ENCODE peak calls at places on chromosomes 5 and 9, in six cellular contexts. W is heart right ventricle, K is IMR-90, U is A549, I is OCI-LY7, Q is GM23338. H is an unnamed sample.

GRCh38 chr9:98045234-98046160 is 11.0 kb upstream of the NANS start:
- DNase-seq in I (peak), U (no peak), W (no peak), K (no peak), Q (no peak), H (no peak)

GRCh38 chr5:89595065-89595464 is 712.1 kb upstream of the MEF2C start:
- DNase-seq in Q (no peak), I (no peak), U (no peak), W (no peak), K (no peak), H (no peak)

GRCh38 chr5:135308752-135309151 is 90.3 kb downstream of the MACROH2A1 start:
- DNase-seq in I (no peak), W (no peak), Q (no peak), U (no peak), K (peak), H (peak)

GRCh38 chr5:143577554-143577953 is 174.1 kb upstream of the NR3C1 start:
- DNase-seq in W (no peak), Q (no peak), U (no peak), I (no peak), K (no peak), H (no peak)

GRCh38 chr5:22242532-22242931 is 610.6 kb downstream of the CDH12 start:
- DNase-seq in K (no peak), I (no peak), W (no peak), Q (peak), U (no peak), H (no peak)

GRCh38 chr9:124697326-124698200 is 73.5 kb downstream of the NR6A1 start:
- DNase-seq in U (no peak), Q (no peak), K (peak), I (no peak), W (no peak), H (peak)

GRCh38 chr9:16867571-16868311 is 2.7 kb downstream of the BNC2 start:
- DNase-seq in Q (peak), W (no peak), U (no peak), K (peak), I (no peak), H (peak)

GRCh38 chr9:137721899-137722298 is 103.1 kb downstream of the EHMT1 start:
- DNase-seq in U (no peak), Q (no peak), K (no peak), W (no peak), I (no peak), H (no peak)

GRCh38 chr5:137629646-137630045 is 106.2 kb downstream of the KLHL3 start:
- DNase-seq in W (no peak), U (peak), I (peak), K (peak), Q (peak), H (peak)

GRCh38 chr5:90504743-90505142 is 24.6 kb downstream of the LYSMD3 start:
- DNase-seq in I (no peak), Q (no peak), U (no peak), W (no peak), K (no peak), H (no peak)

GRCh38 chr5:77876862-77877502 is 100.8 kb upstream of the TBCA start:
- DNase-seq in I (no peak), U (no peak), W (no peak), Q (no peak), K (peak), H (no peak)
- H3K4me3 ChIP-seq in I (no peak), U (no peak), W (peak), Q (no peak), K (no peak), H (no peak)

GRCh38 chr5:59678959-59679358 is 214.6 kb downstream of the PDE4D start:
- DNase-seq in W (no peak), K (no peak), Q (no peak), U (no peak), I (no peak), H (no peak)

GRCh38 chr5:59674763-59675162 is 218.8 kb downstream of the PDE4D start:
- DNase-seq in Q (no peak), W (no peak), I (no peak), U (no peak), K (no peak), H (no peak)

DNA sequence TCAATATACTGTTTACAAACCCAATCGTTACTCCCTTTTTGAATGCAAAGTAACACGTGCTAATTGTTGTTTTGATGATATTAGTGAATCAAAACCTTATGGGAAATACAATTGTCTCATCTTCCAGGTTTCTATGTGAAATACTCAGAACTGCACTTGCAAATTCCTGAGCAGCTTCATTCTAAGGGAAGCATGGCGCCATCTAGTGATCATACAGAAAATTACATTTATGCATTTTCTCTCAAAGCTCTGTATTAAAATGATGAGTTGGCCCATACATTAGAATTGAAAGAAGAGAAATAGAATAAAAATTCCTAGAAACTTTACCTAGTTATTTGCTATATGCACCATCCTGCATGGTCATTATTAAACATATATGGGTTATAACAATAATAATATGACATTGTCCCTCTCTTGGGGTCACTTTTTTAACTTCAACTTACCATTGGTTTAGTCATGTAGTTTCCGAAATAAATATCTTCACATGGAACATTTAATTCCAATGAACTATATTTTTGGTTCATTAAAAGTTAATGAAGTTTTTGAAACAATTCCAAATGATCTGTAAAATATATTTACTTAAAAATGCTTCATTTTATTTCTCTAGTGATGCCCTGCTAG is 220.0 kb downstream of the PDE4D start:
- DNase-seq in W (no peak), U (peak), I (peak), K (peak), Q (peak), H (peak)
- TF ChIP-seq CTCF in W (peak), U (peak), I (peak), K (peak), Q (peak), H (peak)

DNA sequence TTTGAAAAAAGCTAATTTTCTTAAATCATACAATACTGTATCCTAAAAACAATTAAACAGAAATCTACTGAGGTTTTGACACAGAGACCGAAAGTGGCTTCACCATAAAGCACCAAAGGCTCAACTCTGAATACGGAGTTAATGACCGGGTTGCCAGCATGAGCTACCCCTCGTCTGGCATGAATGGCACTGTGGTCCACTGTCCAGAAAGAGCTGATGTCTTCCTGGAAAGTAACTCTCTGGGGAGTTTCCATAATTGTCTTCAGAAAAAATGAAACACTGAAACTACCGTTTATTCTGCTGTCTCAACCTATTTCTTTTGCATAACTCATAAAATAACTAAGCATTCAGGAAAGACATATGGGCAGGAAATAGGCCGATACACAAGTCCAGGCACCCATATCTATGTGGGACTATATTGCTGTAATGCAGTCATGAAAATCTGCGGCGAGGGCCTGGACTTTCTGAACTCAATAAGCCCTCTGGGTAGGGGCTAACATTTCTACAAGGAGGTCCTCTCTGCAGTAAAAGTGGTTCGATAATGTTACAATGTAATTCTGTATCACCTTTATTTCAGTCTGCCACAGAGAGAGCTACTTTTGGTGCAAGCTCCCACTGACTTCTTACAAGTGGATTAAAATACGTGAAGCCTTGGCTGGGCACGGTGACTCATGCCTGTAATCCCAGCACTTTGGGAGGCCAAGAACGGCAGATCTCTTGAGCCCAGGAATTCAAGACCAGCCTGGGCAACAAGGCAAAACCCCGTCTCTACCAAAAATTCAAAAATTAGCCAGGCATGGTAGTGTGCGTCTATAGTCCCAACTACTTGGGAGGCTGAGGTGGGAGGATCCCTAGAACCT is 52.4 kb downstream of the ANKH start:
- DNase-seq in Q (no peak), W (no peak), U (no peak), I (no peak), K (no peak), H (peak)
- H3K4me3 ChIP-seq in Q (no peak), W (no peak), U (no peak), I (no peak), K (no peak), H (no peak)

DNA sequence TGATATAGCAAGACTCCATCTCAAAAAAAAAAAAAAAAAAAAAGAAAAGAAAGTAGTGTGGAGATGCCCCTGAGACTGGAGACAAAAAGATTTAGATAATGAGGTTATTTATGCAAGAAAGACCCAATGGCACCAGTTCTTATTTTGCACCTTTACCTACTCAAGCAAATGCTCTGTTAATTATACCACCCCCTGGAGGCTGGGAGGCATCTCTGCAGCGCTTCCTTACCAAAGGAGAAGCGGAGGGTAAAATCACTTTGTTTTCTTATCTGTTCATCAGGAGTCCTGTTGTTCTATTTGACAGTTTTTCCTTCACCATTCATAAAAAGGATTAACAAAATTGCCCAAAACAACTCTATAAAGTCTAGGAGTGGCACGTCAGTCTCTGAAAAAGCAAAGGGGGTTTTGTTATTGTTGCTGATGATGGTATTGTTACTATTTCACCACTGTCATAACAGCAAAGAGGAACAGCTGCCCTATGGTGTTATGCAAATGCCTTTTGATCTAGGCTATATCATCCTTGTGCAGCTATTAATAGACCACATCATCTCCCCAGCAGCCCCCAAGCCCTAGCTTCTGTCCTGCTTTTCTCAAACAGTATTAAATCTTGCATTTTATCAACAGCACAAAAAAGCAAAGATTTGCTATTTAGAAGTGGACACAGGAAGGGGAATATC is 174.0 kb downstream of the PALM2AKAP2 start:
- DNase-seq in Q (peak), U (no peak), K (no peak), W (no peak), I (peak), H (no peak)
- TF ChIP-seq CTCF in Q (peak), U (no peak), K (no peak), W (no peak), I (peak), H (peak)

GRCh38 chr5:95835682-95836405 is 13.3 kb upstream of the GLRX start:
- DNase-seq in U (no peak), I (no peak), Q (no peak), K (no peak), W (no peak), H (no peak)
- H3K4me3 ChIP-seq in U (peak), I (peak), Q (no peak), K (no peak), W (peak), H (peak)

GRCh38 chr9:12698986-12699385 is 5.8 kb downstream of the TYRP1 start:
- DNase-seq in I (no peak), K (no peak), Q (peak), U (no peak), W (no peak), H (peak)

GRCh38 chr9:12697719-12698118 is 4.5 kb downstream of the TYRP1 start:
- DNase-seq in W (no peak), K (no peak), I (no peak), U (no peak), Q (no peak), H (peak)

GRCh38 chr9:12696931-12697622 is 3.9 kb downstream of the TYRP1 start:
- DNase-seq in U (no peak), W (no peak), Q (no peak), I (no peak), K (no peak), H (no peak)

GRCh38 chr9:12698293-12698692 is 5.1 kb downstream of the TYRP1 start:
- DNase-seq in U (no peak), K (peak), Q (no peak), W (no peak), I (no peak), H (peak)

DNA sequence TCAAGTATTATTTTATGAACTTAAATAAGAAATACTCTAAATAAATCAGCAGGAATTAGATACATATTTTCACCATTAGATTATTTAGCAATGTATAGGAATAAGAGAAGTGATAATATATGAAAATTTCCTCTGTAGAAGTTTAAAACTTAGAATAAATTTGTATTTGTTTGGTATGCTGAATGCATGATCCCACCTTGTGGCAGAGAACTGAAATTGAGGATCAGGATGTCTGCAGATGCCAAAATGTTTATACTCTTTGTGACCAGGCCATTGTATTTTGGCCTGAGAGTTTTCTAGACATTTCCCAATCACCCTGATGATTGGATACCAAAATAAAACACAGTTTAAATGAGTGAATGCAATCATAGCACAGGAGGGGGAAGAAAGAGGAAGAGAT is 6.3 kb downstream of the TYRP1 start:
- DNase-seq in U (no peak), Q (peak), K (peak), W (no peak), I (no peak), H (peak)
- TF ChIP-seq CTCF in U (no peak), Q (peak), K (peak), W (no peak), I (no peak), H (peak)

GRCh38 chr9:127754761-127755557 is 19.9 kb upstream of the TOR2A start:
- DNase-seq in I (no peak), K (no peak), W (no peak), Q (peak), U (no peak), H (no peak)
- H3K4me3 ChIP-seq in I (no peak), K (no peak), W (peak), Q (peak), U (peak), H (no peak)

DNA sequence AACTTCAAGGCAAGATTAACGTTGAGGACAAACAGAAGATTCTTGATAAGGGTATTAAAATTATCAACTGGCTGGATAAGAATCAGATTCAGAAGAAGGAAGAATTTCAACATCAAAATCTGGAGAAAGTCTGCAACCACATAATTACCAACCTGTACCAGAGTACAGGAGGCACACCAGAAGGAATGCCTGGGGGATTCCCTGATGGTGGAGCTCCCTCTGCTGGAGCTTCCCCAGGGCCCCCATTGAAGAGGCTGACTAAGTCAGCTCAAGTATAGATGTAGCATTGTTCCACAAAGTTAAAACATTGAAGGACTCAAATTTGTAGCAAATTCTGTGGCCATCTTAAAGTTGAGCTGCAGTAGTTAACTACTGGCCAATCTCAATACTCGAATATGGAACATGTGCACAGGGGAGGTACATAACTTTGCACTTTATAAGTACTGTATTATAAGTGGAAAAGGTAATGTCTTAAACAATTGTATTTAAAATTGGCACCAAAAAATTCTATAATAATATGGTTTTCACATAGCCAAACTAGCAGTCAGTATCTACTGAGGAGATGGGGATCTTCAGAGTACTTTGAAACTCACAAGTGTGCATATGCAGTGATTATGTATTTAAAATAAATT is 237.5 kb downstream of the CHSY3 start:
- DNase-seq in Q (peak), I (no peak), K (no peak), U (peak), W (peak), H (peak)
- TF ChIP-seq CTCF in Q (peak), I (peak), K (peak), U (peak), W (no peak), H (peak)

GRCh38 chr9:130072515-130073235 is 19.0 kb downstream of the GPR107 start:
- DNase-seq in Q (no peak), I (no peak), K (peak), W (no peak), U (no peak), H (peak)
- H3K4me3 ChIP-seq in Q (no peak), I (no peak), K (no peak), W (no peak), U (no peak), H (no peak)

GRCh38 chr5:15501057-15501791 is 1.2 kb downstream of the FBXL7 start:
- DNase-seq in Q (peak), U (peak), I (no peak), K (peak), W (peak), H (peak)
- TF ChIP-seq CTCF in Q (peak), U (no peak), I (no peak), K (peak), W (no peak), H (peak)